ENCODE peak calls at places on chromosomes 1 and 21, in six cellular contexts. P is prostate gland, U is breast epithelium, F is gastrocnemius medialis, I is spleen, Q is A549. L is an unnamed sample.

GRCh38 chr1:4027008-4027407 is 126.9 kb upstream of the C1orf174 start:
- DNase-seq in P (no peak), U (no peak), F (no peak), I (no peak), Q (no peak), L (no peak)

GRCh38 chr1:219081943-219082925 is 91.4 kb upstream of the LYPLAL1 start:
- DNase-seq in P (no peak), U (no peak), F (no peak), I (no peak), Q (no peak), L (no peak)

GRCh38 chr1:7752512-7753417 is 18.3 kb upstream of the VAMP3 start:
- DNase-seq in P (peak; percentile 80), U (peak; percentile 53), F (peak; percentile 19), I (no peak), Q (peak; percentile 53), L (no peak)

GRCh38 chr1:15255582-15256149 is 8.6 kb downstream of the FHAD1 start:
- DNase-seq in P (no peak), U (no peak), F (no peak), I (no peak), Q (no peak), L (no peak)

GRCh38 chr1:35570589-35571137 is 2.5 kb upstream of the TFAP2E start:
- DNase-seq in P (no peak), U (no peak), F (no peak), I (peak; percentile 35), Q (no peak), L (no peak)

GRCh38 chr21:42668193-42668592 is 14.8 kb downstream of the PDE9A start:
- DNase-seq in P (no peak), U (no peak), F (no peak), I (no peak), Q (no peak), L (no peak)

GRCh38 chr1:32181065-32181464 is 1.6 kb downstream of the TXLNA start:
- DNase-seq in P (no peak), U (no peak), F (no peak), I (no peak), Q (no peak), L (no peak)

GRCh38 chr21:35099310-35099709 is 50.2 kb upstream of the RUNX1 start:
- DNase-seq in P (no peak), U (no peak), F (no peak), I (no peak), Q (no peak), L (no peak)

GRCh38 chr1:94039871-94040569 is 80.9 kb downstream of the ABCA4 start:
- DNase-seq in P (no peak), U (no peak), F (peak; percentile 53), I (no peak), Q (no peak), L (peak; percentile 89)

DNA sequence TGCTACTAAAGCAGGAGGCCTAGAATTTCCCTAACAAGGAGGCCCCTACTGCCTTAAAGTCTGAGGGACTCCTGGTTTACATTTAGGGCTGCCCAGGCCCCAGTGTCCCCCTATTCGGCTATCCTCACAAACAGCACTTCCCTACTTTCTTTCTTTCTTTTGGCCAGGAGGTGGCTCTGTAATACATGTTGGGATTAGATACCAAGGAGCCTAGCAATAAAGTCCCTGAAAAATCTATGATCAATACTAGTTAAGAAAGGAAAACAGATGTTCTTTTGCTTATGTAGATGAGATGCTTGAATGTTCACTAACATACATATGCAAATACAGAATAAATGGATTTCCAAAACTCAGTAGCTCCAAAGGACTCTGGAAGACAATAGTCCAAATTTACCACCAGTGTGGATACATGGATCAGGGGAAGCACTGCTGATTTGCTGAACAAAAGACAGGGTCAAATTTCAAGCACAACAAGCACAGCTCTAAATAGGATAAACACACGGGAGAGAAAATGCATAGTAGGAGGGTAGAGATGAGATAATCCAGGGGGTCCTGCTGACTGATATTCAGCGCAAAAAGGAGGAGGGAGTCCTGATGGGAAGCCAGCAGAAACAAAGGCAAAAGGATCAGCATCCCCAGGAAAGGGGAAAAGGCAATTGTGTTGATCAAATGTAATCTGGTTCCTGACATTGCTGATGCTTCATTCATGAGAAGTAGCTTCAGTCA is 240.0 kb downstream of the NUF2 start:
- DNase-seq in P (no peak), U (no peak), F (no peak), I (no peak), Q (peak; percentile 8), L (no peak)
- TF ChIP-seq CTCF in P (peak; percentile 10), U (peak; percentile 39), F (no peak), I (no peak), Q (no peak), L (no peak)

DNA sequence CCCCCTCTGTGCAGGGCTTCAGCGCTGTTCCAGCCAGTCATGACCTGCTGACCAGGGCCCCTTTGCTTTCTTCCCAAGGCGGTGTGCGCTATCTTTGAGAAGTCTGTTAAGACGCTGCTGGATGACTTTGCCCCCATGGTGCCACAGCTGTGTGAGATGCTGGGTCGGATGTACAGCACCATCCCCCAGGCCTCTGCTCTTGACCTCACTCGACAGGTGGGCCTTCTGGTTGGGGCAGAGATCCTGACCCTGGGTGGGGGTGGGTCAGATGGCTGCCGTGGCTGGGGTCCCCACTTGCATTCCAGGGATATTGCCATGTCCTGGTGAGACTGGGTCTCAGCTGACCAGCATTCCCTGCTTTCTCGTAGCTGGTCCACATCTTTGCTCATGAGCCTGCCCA is 9.0 kb upstream of the DPH2 start:
- DNase-seq in P (no peak), U (no peak), F (no peak), I (no peak), Q (no peak), L (no peak)
- TF ChIP-seq POLR2A in P (no peak), U (no peak), F (no peak), I (no peak), Q (no peak), L (no peak)

GRCh38 chr1:201020040-201020591 is 3.4 kb downstream of the KIF21B start:
- DNase-seq in P (no peak), U (no peak), F (no peak), I (peak; percentile 87), Q (no peak), L (no peak)
- H3K4me3 ChIP-seq in P (no peak overlapping the region), U (no peak overlapping the region), F (no peak overlapping the region), I (no peak overlapping the region), Q (no peak overlapping the region), L (no peak overlapping the region)

GRCh38 chr1:184597652-184598357 is 156.9 kb downstream of the EDEM3 start:
- DNase-seq in P (peak; percentile 39), U (no peak), F (no peak), I (no peak), Q (no peak), L (no peak)

GRCh38 chr1:184598403-184598802 is 156.3 kb downstream of the EDEM3 start:
- DNase-seq in P (no peak), U (no peak), F (no peak), I (no peak), Q (no peak), L (no peak)

GRCh38 chr1:184593612-184594011 is 161.0 kb downstream of the EDEM3 start:
- DNase-seq in P (no peak), U (no peak), F (no peak), I (no peak), Q (peak; percentile 84), L (no peak)

GRCh38 chr1:184595609-184596008 is 159.0 kb downstream of the EDEM3 start:
- DNase-seq in P (no peak), U (no peak), F (peak; percentile 23), I (no peak), Q (peak; percentile 46), L (no peak)

DNA sequence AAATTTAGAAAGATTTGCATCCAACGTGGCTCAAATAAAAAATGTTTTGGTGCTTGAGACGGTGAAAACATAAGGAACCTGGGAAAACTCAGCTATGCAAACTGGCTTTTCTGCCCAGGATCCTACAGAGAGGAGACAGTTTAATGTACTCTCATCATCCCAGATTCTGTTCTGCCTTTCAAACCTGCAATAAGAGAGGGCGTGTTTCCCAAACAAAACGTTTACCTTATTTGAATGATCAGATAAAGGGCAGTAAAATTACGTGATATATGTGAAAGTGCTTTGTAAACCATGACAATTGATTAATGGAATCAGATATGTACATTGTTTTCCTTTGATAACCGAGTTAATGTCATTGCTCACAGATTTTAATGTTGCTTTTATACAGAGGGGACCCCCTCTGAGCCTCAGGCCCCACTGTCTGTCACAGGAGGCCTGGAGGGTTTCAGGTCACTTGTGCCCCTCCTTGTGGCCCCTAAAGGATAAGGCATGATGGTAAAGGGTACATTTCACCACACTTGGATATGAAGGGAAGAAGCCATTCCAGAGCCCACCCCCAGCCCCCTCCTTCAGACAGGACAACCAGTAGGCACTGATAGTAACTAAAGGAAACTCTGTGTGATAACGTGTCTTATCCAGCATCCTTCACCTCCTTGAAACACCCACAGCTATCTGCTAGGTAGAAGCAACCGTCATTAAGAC is 157.6 kb downstream of the EDEM3 start:
- DNase-seq in P (no peak), U (no peak), F (no peak), I (no peak), Q (no peak), L (no peak)
- TF ChIP-seq CTCF in P (no peak), U (no peak), F (peak; percentile 14), I (no peak), Q (no peak), L (no peak)

DNA sequence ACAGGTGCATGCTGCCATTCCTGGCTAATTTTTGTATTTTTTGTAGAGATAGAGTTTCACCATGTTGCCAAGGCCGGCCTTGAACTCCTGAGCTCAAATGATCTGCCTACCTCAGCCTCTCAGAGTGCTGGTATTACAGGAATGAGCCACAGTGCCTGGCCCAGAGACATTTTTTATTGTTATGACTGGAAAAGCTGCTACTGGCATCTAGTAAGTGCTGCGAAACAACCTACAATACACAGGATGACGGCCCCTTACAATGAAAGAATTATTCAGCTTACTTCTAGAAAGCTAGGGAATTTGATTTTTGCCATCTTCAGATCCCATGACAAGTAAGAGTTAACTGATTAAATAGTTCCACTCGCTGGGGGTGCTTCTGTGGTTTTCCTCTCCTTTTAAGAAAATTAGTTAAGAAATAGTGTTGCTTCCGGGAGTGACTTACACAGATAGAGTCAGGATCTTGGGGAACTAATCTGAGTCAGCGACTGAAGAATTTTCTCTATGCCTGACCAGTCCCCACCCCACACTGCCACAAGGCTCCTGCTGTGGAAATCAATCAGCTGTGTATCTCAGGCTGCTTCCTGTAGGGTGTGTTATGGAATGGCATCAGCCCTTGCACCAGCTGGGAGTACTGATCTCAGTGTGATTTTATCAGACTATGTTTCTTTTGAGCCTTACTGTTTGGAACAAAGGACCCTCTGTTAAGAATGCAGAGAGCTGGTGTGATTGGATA is 93.0 kb upstream of the BMP8A start:
- DNase-seq in P (no peak), U (peak; percentile 37), F (no peak), I (no peak), Q (peak; percentile 93), L (peak; percentile 78)
- TF ChIP-seq POLR2A in P (no peak), U (no peak), F (no peak), I (no peak), Q (no peak), L (no peak)

DNA sequence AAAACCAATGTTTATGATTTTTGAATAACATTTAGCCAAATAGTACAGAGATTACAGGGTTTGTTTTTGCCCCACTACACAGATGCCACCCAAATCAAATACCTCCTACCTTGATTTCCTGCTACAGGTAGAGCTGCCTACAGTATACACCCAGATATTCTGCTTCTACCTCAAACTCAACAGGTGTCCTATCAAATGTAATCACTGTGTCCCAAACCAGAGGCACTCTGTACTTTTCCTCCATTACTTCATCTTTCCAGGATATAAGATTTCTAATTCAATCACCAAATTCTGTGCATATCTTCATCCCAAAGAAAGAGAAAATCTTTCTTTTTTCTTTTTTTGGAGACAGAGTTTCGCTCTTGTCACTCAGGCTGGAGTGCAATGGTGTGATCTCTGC is 9.6 kb downstream of the PUM1 start:
- DNase-seq in P (no peak), U (no peak), F (no peak), I (no peak), Q (no peak), L (no peak)
- H3K4me3 ChIP-seq in P (no peak overlapping the region), U (no peak overlapping the region), F (no peak overlapping the region), I (no peak overlapping the region), Q (no peak overlapping the region), L (no peak overlapping the region)

L was measured in lower leg skin.